ENCODE peak calls at places on chromosomes 12 and 14, in nine cellular contexts. N is heart right ventricle, O is left ventricle myocardium inferior, X is GM06990, Y is AG09309, C is thoracic aorta, U is BJ, V is endothelial cell, H is body of pancreas. Z is an unnamed sample.

GRCh38 chr14:56794557-56795283 is 15.6 kb downstream of the OTX2 start:
- DNase-seq in C (no peak), N (no peak), O (no peak), Y (no peak), H (no peak), X (no peak), U (no peak), V (peak), Z (peak)

GRCh38 chr14:75566321-75566720 is 12.1 kb upstream of the FLVCR2 start:
- DNase-seq in O (no peak), N (no peak), Y (no peak), V (no peak), X (no peak), C (no peak), U (no peak), H (no peak), Z (peak)

GRCh38 chr12:66092559-66093269 is 37.8 kb downstream of the LLPH start:
- DNase-seq in U (no peak), Y (peak), N (no peak), V (no peak), O (no peak), C (peak), H (peak), X (no peak), Z (peak)

GRCh38 chr14:30610719-30611388 is 11.3 kb upstream of the SCFD1 start:
- DNase-seq in C (no peak), H (peak), U (no peak), Y (no peak), V (peak), X (no peak), O (no peak), N (no peak), Z (no peak)

GRCh38 chr12:131980263-131980662 is 30.5 kb downstream of the EP400 start:
- DNase-seq in C (no peak), V (no peak), Y (no peak), U (no peak), O (no peak), N (no peak), X (no peak), H (no peak), Z (no peak)

GRCh38 chr14:102776761-102777710 is at the start of gene TRAF3:
- DNase-seq in Y (no peak), X (peak), O (peak), C (no peak), H (peak), V (peak), U (no peak), N (peak), Z (peak)

GRCh38 chr14:99009875-99010274 is 262.1 kb downstream of the BCL11B start:
- DNase-seq in Y (no peak), V (no peak), U (no peak), H (no peak), C (no peak), N (no peak), X (no peak), O (no peak), Z (no peak)

GRCh38 chr12:128259556-128260070 is 7.4 kb upstream of the TMEM132C start:
- DNase-seq in X (no peak), V (no peak), O (no peak), N (no peak), C (no peak), U (no peak), H (peak), Y (no peak), Z (no peak)

GRCh38 chr12:120466560-120467315 is 2.8 kb downstream of the SRSF9 start:
- DNase-seq in X (no peak), C (no peak), O (no peak), Y (no peak), V (peak), H (peak), N (no peak), U (no peak), Z (no peak)

GRCh38 chr14:20413785-20414117 is 450 bp upstream of the TEP1 start:
- DNase-seq in Y (no peak), U (no peak), N (no peak), C (no peak), H (no peak), V (no peak), X (no peak), O (no peak), Z (no peak)

GRCh38 chr12:120846721-120847120 is 57.4 kb downstream of the SPPL3 start:
- DNase-seq in X (no peak), C (no peak), V (no peak), O (no peak), Y (no peak), U (no peak), N (no peak), H (no peak), Z (no peak)

GRCh38 chr14:68518910-68519686 is 273.8 kb downstream of the ZFP36L1 start:
- DNase-seq in X (no peak), U (no peak), O (peak), H (peak), Y (no peak), N (no peak), V (no peak), C (no peak), Z (no peak)

GRCh38 chr12:100234166-100234565 is 32.7 kb downstream of the DEPDC4 start:
- DNase-seq in Y (peak), U (no peak), H (no peak), N (no peak), O (no peak), C (no peak), X (no peak), V (no peak), Z (no peak)

GRCh38 chr12:31000751-31001150 is 72.9 kb upstream of the DDX11 start:
- DNase-seq in Y (no peak), N (no peak), O (no peak), H (no peak), V (no peak), X (no peak), C (no peak), U (peak), Z (no peak)

GRCh38 chr12:57842342-57843294 is 3.9 kb downstream of the CTDSP2 start:
- DNase-seq in C (no peak), H (peak), Y (no peak), V (no peak), X (no peak), N (no peak), O (no peak), U (no peak), Z (no peak)

GRCh38 chr12:33296529-33296928 is 143.1 kb downstream of the SYT10 start:
- DNase-seq in C (no peak), O (no peak), V (no peak), X (no peak), H (no peak), U (no peak), N (no peak), Y (no peak), Z (no peak)
- TF ChIP-seq CTCF in C (no peak), O (no peak), V (no peak), X (no peak), H (no peak), U (no peak), N (no peak), Y (no peak), Z (no peak)

DNA sequence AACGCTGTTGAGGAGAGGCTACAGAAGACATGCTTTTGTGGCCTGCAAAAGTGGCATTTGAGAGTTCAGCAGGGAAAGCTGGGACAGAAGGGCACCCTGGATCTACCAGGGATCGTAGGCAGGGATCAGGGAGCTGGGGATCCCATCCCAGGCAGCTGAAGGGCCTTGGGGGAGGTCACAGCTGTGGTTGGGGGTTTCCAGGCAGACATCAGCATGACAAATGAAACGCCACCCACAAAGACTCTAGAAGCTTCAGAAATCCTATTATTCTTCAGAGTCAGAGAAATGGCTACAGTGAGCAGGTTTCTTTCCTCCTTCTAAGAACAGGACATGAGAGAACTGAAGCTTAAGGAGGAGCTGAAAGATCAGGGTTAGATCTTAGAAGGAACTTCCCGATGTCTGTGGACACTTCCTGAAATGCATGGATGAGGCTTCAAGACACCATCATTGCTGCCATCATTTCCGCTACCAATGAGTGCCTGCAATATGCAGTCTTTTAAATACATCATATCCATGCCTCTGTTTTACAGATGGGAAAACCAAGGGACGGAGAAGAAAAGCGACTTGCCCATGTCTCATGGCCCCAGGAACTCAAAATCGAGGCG is 104.3 kb downstream of the RBM19 start:
- DNase-seq in X (no peak), V (no peak), U (no peak), Y (no peak), H (no peak), N (no peak), C (no peak), O (no peak), Z (peak)
- TF ChIP-seq CTCF in X (no peak), V (no peak), U (no peak), Y (no peak), H (no peak), N (no peak), C (no peak), O (no peak), Z (no peak)

GRCh38 chr12:5171701-5172100 is 128.0 kb downstream of the KCNA5 start:
- DNase-seq in N (no peak), C (no peak), U (no peak), O (no peak), X (no peak), Y (peak), V (peak), H (no peak), Z (peak)
- TF ChIP-seq CTCF in N (no peak), C (peak), U (peak), O (peak), X (peak), Y (peak), V (peak), H (peak), Z (peak)

GRCh38 chr12:42660968-42661937 is 71.7 kb upstream of the PRICKLE1 start:
- DNase-seq in X (no peak), Y (no peak), U (no peak), O (no peak), N (no peak), H (no peak), V (no peak), C (no peak), Z (no peak)
- TF ChIP-seq CTCF in X (no peak), Y (no peak), U (no peak), O (no peak), N (no peak), H (no peak), V (no peak), C (no peak), Z (no peak)

GRCh38 chr12:102653406-102653805 is 173.0 kb upstream of the IGF1 start:
- DNase-seq in V (no peak), C (no peak), O (no peak), X (no peak), H (no peak), N (no peak), Y (no peak), U (no peak), Z (no peak)

DNA sequence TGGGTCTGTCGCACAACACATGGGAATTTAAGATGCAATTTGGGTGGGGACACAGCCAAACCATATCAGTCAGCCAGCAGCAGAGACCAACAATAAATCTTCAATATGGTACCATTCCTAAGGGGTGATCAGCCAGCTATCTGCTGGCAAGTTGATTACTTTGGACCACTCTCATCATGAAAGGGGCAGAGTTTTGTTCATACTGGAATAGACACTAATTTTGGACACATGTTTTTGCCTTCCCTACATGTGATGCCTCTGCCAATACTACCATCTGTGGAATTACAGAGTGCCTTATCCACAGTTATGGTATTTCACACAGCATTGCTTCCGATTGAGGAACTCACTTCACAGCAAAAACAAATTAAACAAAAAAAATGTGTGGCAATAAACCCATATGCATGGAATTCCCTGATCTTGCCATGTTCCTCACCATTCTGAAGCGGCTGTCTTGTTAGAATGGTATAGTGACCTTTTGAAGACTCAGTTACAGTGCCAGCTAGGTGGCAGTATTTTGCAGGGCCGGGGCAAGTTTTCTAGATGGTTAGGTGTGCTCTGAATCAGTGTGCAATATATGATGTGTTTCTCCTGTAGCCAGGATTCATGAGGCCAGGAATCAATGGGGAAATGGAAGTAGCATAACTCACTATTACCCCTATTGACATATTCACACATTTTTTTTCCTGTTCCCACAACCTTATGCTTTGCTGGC is 179.0 kb upstream of the IGF1 start:
- DNase-seq in O (no peak), U (no peak), N (no peak), Y (no peak), X (no peak), V (no peak), H (no peak), C (no peak), Z (no peak)
- TF ChIP-seq CTCF in O (no peak), U (peak), N (no peak), Y (peak), X (peak), V (no peak), H (no peak), C (no peak), Z (peak)

DNA sequence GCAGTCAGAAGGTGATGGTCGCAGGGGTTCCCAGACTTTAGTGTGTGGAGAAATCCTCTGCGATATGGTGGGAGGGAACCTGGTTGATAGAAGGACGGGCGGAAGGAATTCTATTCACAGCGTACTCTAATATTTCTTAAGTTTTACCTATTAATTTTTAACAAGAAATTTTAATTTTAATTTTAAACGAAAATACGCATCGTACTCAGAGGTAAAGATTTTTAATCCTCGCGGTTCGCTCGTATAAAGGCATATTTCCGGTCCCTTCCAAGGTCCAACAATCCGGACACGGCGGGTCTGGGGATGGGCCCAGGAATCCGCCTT is 338 bp upstream of the SLC48A1 start:
- DNase-seq in N (no peak), V (no peak), C (no peak), H (no peak), U (no peak), X (no peak), O (no peak), Y (no peak), Z (no peak)
- TF ChIP-seq CTCF in N (no peak), V (no peak), C (no peak), H (no peak), U (no peak), X (no peak), O (no peak), Y (no peak), Z (no peak)

GRCh38 chr12:48388430-48388829 is 37.7 kb upstream of the ZNF641 start:
- DNase-seq in O (no peak), N (no peak), V (no peak), Y (no peak), C (no peak), U (peak), X (no peak), H (no peak), Z (no peak)
- TF ChIP-seq CTCF in O (no peak), N (no peak), V (no peak), Y (no peak), C (no peak), U (no peak), X (no peak), H (no peak), Z (no peak)

DNA sequence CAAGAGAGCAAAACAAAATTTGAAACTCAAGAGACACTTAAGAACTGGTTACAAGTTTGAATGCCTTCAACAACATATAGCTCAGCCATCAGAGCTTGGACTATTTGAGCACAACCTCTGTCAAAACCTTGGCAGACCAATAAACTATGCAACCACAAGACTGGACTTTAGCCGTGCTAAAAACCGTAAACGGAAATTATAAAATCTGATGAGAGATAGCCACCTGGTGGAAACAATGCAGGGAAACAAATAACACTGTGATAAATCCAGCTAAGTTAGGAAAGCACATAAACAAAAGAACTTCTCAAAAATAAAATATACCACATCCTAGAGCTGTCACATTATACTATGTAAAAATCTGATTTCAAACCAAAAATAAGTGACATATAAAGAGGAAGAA is 1074.2 kb upstream of the NOVA1 start:
- DNase-seq in H (no peak), V (no peak), X (no peak), C (no peak), O (no peak), N (no peak), U (no peak), Y (no peak), Z (no peak)
- TF ChIP-seq CTCF in H (no peak), V (no peak), X (no peak), C (no peak), O (no peak), N (no peak), U (no peak), Y (no peak), Z (no peak)